ENCODE peak calls at places on chromosomes 16 and 17, in eight cellular contexts. One of them, this sample, is unnamed.

GRCh38 chr17:22145605-22146178 is 453.4 kb downstream of the KCNJ18 start:
- DNase-seq in right lobe of liver: no peak
- DNase-seq in nephron progenitor cell: no peak
- DNase-seq in GM12865: no peak
- DNase-seq in hepatocyte: no peak
- DNase-seq in astrocyte of the cerebellum: no peak
- DNase-seq in MCF 10A: no peak
- DNase-seq in cardiac muscle cell: no peak
- DNase-seq in this sample: no peak

GRCh38 chr17:29291163-29291752 is 2.7 kb downstream of the NUFIP2 start:
- DNase-seq in right lobe of liver: no peak
- DNase-seq in nephron progenitor cell: no peak
- DNase-seq in GM12865: peak
- DNase-seq in hepatocyte: peak
- DNase-seq in astrocyte of the cerebellum: peak
- DNase-seq in MCF 10A: peak
- DNase-seq in cardiac muscle cell: peak
- DNase-seq in this sample: no peak

GRCh38 chr17:39270923-39271322 is 45.2 kb upstream of the STAC2 start:
- DNase-seq in right lobe of liver: no peak
- DNase-seq in nephron progenitor cell: no peak
- DNase-seq in GM12865: peak
- DNase-seq in hepatocyte: peak
- DNase-seq in astrocyte of the cerebellum: peak
- DNase-seq in MCF 10A: peak
- DNase-seq in cardiac muscle cell: peak
- DNase-seq in this sample: no peak

GRCh38 chr17:13306310-13306962 is 288.6 kb upstream of the ELAC2 start:
- DNase-seq in right lobe of liver: no peak
- DNase-seq in nephron progenitor cell: peak
- DNase-seq in GM12865: peak
- DNase-seq in hepatocyte: peak
- DNase-seq in astrocyte of the cerebellum: peak
- DNase-seq in MCF 10A: peak
- DNase-seq in cardiac muscle cell: peak
- DNase-seq in this sample: no peak

GRCh38 chr17:8109669-8110455 is 8.5 kb downstream of the ALOXE3 start:
- DNase-seq in right lobe of liver: peak
- DNase-seq in nephron progenitor cell: peak
- DNase-seq in GM12865: peak
- DNase-seq in hepatocyte: peak
- DNase-seq in astrocyte of the cerebellum: no peak
- DNase-seq in MCF 10A: peak
- DNase-seq in cardiac muscle cell: peak
- DNase-seq in this sample: peak

GRCh38 chr17:37643829-37644228 is 583 bp upstream of the DDX52 start:
- DNase-seq in right lobe of liver: no peak
- DNase-seq in nephron progenitor cell: no peak
- DNase-seq in GM12865: no peak
- DNase-seq in hepatocyte: peak
- DNase-seq in astrocyte of the cerebellum: no peak
- DNase-seq in MCF 10A: peak
- DNase-seq in cardiac muscle cell: peak
- DNase-seq in this sample: no peak

GRCh38 chr16:280552-280951 is at the start of gene ARHGDIG:
- DNase-seq in right lobe of liver: no peak
- DNase-seq in nephron progenitor cell: peak
- DNase-seq in GM12865: no peak
- DNase-seq in hepatocyte: peak
- DNase-seq in astrocyte of the cerebellum: no peak
- DNase-seq in MCF 10A: no peak
- DNase-seq in cardiac muscle cell: no peak
- DNase-seq in this sample: no peak

GRCh38 chr17:57121308-57122042 is 36.4 kb downstream of the AKAP1 start:
- DNase-seq in right lobe of liver: no peak
- DNase-seq in nephron progenitor cell: peak
- DNase-seq in GM12865: peak
- DNase-seq in hepatocyte: peak
- DNase-seq in astrocyte of the cerebellum: peak
- DNase-seq in MCF 10A: peak
- DNase-seq in cardiac muscle cell: peak
- DNase-seq in this sample: peak

GRCh38 chr17:47649972-47650524 is 329 bp downstream of the KPNB1 start:
- DNase-seq in right lobe of liver: no peak
- DNase-seq in nephron progenitor cell: no peak
- DNase-seq in GM12865: peak
- DNase-seq in hepatocyte: no peak
- DNase-seq in astrocyte of the cerebellum: no peak
- DNase-seq in MCF 10A: no peak
- DNase-seq in cardiac muscle cell: no peak
- DNase-seq in this sample: no peak

GRCh38 chr16:46836521-46837292 is 5.7 kb upstream of the C16orf87 start:
- DNase-seq in right lobe of liver: no peak
- DNase-seq in nephron progenitor cell: no peak
- DNase-seq in GM12865: no peak
- DNase-seq in hepatocyte: no peak
- DNase-seq in astrocyte of the cerebellum: no peak
- DNase-seq in MCF 10A: no peak
- DNase-seq in cardiac muscle cell: no peak
- DNase-seq in this sample: no peak

GRCh38 chr16:68936729-68937631 is 93.6 kb downstream of the TANGO6 start:
- DNase-seq in right lobe of liver: no peak
- DNase-seq in nephron progenitor cell: no peak
- DNase-seq in GM12865: peak
- DNase-seq in hepatocyte: no peak
- DNase-seq in astrocyte of the cerebellum: no peak
- DNase-seq in MCF 10A: peak
- DNase-seq in cardiac muscle cell: peak
- DNase-seq in this sample: no peak

GRCh38 chr17:4969551-4970231 is 2.1 kb upstream of the SPAG7 start:
- DNase-seq in right lobe of liver: peak
- DNase-seq in nephron progenitor cell: no peak
- DNase-seq in GM12865: no peak
- DNase-seq in hepatocyte: peak
- DNase-seq in astrocyte of the cerebellum: no peak
- DNase-seq in MCF 10A: peak
- DNase-seq in cardiac muscle cell: peak
- DNase-seq in this sample: no peak

GRCh38 chr17:28810437-28810836 is 32.2 kb downstream of the FAM222B start:
- DNase-seq in right lobe of liver: no peak
- DNase-seq in nephron progenitor cell: no peak
- DNase-seq in GM12865: peak
- DNase-seq in hepatocyte: no peak
- DNase-seq in astrocyte of the cerebellum: no peak
- DNase-seq in MCF 10A: peak
- DNase-seq in cardiac muscle cell: no peak
- DNase-seq in this sample: no peak

GRCh38 chr17:59420901-59421300 is 89.4 kb downstream of the YPEL2 start:
- DNase-seq in right lobe of liver: no peak
- DNase-seq in nephron progenitor cell: no peak
- DNase-seq in GM12865: no peak
- DNase-seq in hepatocyte: no peak
- DNase-seq in astrocyte of the cerebellum: no peak
- DNase-seq in MCF 10A: no peak
- DNase-seq in cardiac muscle cell: no peak
- DNase-seq in this sample: no peak

DNA sequence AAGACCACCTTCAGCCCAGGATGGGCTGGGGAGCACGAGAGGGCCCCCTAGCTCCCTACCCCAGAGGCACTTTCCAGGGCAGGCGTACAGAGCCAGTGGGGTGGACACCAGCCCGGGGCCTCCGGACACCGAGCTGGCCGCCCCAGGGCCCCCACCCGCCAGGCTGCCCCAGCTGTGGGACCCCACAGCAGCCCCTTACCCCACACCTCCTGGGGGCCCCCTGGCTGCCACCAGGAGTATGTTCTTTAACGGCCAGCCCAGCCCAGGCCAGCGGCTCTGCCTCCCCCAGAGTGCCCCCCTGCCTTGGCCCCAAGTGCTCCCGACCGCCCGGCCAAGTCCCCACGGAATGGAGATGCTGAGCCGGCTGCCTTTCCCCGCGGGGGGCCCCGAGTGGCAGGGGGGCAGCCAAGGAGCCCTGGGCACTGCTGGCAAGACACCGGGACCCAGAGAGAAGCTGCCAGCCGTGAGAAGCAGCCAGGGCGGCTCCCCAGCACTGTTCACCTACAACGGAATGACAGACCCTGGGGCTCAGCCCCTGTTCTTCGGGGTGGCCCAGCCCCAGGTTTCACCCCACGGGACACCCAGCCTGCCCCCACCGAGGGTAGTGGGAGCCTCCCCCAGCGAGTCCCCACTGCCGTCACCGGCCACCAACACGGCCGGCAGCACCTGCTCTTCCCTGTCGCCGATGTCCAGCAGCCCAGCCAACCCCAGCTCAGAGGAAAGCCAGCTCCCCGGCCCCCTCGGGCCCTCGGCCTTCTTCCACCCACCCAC is 24.3 kb upstream of the ZFPM1 start:
- DNase-seq in right lobe of liver: no peak
- DNase-seq in nephron progenitor cell: no peak
- DNase-seq in GM12865: no peak
- DNase-seq in hepatocyte: no peak
- DNase-seq in astrocyte of the cerebellum: no peak
- DNase-seq in MCF 10A: no peak
- DNase-seq in cardiac muscle cell: no peak
- DNase-seq in this sample: no peak
- TF ChIP-seq CTCF in right lobe of liver: no peak
- TF ChIP-seq CTCF in nephron progenitor cell: no peak
- TF ChIP-seq CTCF in GM12865: no peak
- TF ChIP-seq CTCF in hepatocyte: peak
- TF ChIP-seq CTCF in astrocyte of the cerebellum: peak
- TF ChIP-seq CTCF in MCF 10A: no peak
- TF ChIP-seq CTCF in cardiac muscle cell: no peak
- TF ChIP-seq CTCF in this sample: no peak

GRCh38 chr17:76154292-76154691 is 13.2 kb upstream of the FOXJ1 start:
- DNase-seq in right lobe of liver: no peak
- DNase-seq in nephron progenitor cell: no peak
- DNase-seq in GM12865: no peak
- DNase-seq in hepatocyte: no peak
- DNase-seq in astrocyte of the cerebellum: no peak
- DNase-seq in MCF 10A: no peak
- DNase-seq in cardiac muscle cell: no peak
- DNase-seq in this sample: no peak

GRCh38 chr17:76154935-76155845 is 14.1 kb upstream of the FOXJ1 start:
- DNase-seq in right lobe of liver: no peak
- DNase-seq in nephron progenitor cell: no peak
- DNase-seq in GM12865: no peak
- DNase-seq in hepatocyte: no peak
- DNase-seq in astrocyte of the cerebellum: no peak
- DNase-seq in MCF 10A: no peak
- DNase-seq in cardiac muscle cell: no peak
- DNase-seq in this sample: no peak

GRCh38 chr17:76152580-76152979 is 11.5 kb upstream of the FOXJ1 start:
- DNase-seq in right lobe of liver: no peak
- DNase-seq in nephron progenitor cell: no peak
- DNase-seq in GM12865: no peak
- DNase-seq in hepatocyte: no peak
- DNase-seq in astrocyte of the cerebellum: no peak
- DNase-seq in MCF 10A: no peak
- DNase-seq in cardiac muscle cell: no peak
- DNase-seq in this sample: no peak

GRCh38 chr17:76153202-76153601 is 12.2 kb upstream of the FOXJ1 start:
- DNase-seq in right lobe of liver: no peak
- DNase-seq in nephron progenitor cell: no peak
- DNase-seq in GM12865: no peak
- DNase-seq in hepatocyte: no peak
- DNase-seq in astrocyte of the cerebellum: no peak
- DNase-seq in MCF 10A: no peak
- DNase-seq in cardiac muscle cell: no peak
- DNase-seq in this sample: no peak

DNA sequence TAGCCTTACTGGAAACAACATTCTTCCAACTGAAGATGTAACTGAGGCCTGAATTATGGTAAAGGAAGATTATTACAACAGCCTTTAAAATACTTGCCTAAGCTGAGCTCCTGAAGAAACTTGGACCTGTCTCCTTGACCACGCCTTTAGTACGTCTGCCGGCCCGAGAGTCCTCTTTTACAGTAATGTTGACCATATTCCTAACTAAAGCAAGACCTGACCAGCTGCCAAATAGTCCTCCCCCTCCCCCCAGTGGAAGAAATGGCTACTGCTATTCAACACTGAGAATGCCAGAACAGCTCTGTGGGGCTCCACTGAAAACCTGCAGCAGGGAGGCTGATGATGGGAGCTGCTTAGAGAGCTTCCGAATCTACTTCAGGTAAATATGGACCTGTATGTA is 12.6 kb upstream of the FOXJ1 start:
- DNase-seq in right lobe of liver: no peak
- DNase-seq in nephron progenitor cell: no peak
- DNase-seq in GM12865: no peak
- DNase-seq in hepatocyte: no peak
- DNase-seq in astrocyte of the cerebellum: no peak
- DNase-seq in MCF 10A: peak
- DNase-seq in cardiac muscle cell: peak
- DNase-seq in this sample: no peak
- TF ChIP-seq CTCF in right lobe of liver: no peak
- TF ChIP-seq CTCF in nephron progenitor cell: no peak
- TF ChIP-seq CTCF in GM12865: no peak
- TF ChIP-seq CTCF in hepatocyte: peak
- TF ChIP-seq CTCF in astrocyte of the cerebellum: peak
- TF ChIP-seq CTCF in MCF 10A: no peak
- TF ChIP-seq CTCF in cardiac muscle cell: peak
- TF ChIP-seq CTCF in this sample: peak

DNA sequence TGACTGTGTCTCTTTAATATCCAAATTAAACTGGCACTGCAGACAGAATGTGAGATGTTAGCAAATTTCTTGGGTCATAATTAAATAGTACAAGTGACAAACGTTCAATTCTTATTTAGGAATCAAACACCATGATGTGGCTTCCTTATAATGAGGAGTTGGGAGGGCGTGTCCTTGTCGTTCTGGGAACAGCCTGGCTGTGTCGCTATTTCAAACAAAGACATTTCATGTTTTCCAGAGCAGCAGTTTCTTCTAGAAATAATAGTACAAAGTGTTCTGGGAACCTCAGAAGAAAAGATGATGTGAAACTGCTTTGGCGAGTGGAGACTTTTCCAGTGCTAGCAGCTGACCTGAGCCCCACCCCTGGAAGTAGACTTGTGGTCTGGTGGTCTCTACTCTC is 301.7 kb upstream of the N4BP1 start:
- DNase-seq in right lobe of liver: no peak
- DNase-seq in nephron progenitor cell: no peak
- DNase-seq in GM12865: no peak
- DNase-seq in hepatocyte: no peak
- DNase-seq in astrocyte of the cerebellum: no peak
- DNase-seq in MCF 10A: peak
- DNase-seq in cardiac muscle cell: no peak
- DNase-seq in this sample: no peak
- TF ChIP-seq CTCF in right lobe of liver: no peak
- TF ChIP-seq CTCF in nephron progenitor cell: peak
- TF ChIP-seq CTCF in GM12865: peak
- TF ChIP-seq CTCF in hepatocyte: no peak
- TF ChIP-seq CTCF in astrocyte of the cerebellum: peak
- TF ChIP-seq CTCF in MCF 10A: no peak
- TF ChIP-seq CTCF in cardiac muscle cell: no peak
- TF ChIP-seq CTCF in this sample: peak

DNA sequence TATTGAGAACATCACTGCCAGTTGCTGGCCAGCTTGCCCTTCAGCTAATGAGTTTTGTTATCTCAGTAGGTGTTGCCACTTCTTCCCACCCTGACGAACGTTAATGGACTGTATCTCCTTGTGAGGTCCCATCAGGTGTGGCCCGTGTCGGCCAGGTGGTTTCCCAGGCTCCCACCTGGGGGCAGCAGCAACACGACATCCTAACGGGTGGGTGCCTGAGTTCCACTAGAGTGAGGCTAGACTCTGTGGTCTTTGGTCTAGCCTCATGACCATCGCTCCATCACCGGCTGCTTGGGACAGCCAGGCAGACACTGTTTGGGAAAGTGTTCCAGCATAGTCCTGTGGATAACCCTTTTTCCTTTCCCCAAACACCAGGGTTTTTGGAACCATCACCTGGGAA is 45.6 kb upstream of the LCMT1 start:
- DNase-seq in right lobe of liver: no peak
- DNase-seq in nephron progenitor cell: no peak
- DNase-seq in GM12865: peak
- DNase-seq in hepatocyte: peak
- DNase-seq in astrocyte of the cerebellum: no peak
- DNase-seq in MCF 10A: no peak
- DNase-seq in cardiac muscle cell: no peak
- DNase-seq in this sample: no peak
- TF ChIP-seq CTCF in right lobe of liver: no peak
- TF ChIP-seq CTCF in nephron progenitor cell: no peak
- TF ChIP-seq CTCF in GM12865: no peak
- TF ChIP-seq CTCF in hepatocyte: no peak
- TF ChIP-seq CTCF in astrocyte of the cerebellum: no peak
- TF ChIP-seq CTCF in MCF 10A: no peak
- TF ChIP-seq CTCF in cardiac muscle cell: no peak
- TF ChIP-seq CTCF in this sample: no peak

This sample was measured in progenitor cell of endocrine pancreas.